ENCODE peak calls at places on chromosome 6, in nine cellular contexts. One of them, this sample, is unnamed.

GRCh38 chr6:35311390-35312075 is 13.9 kb downstream of the DEF6 start:
- DNase-seq in HCT116: no peak
- DNase-seq in NB4: peak
- DNase-seq in adrenal gland: no peak
- DNase-seq in A549: no peak
- DNase-seq in Peyer's patch: peak
- DNase-seq in tibial nerve: no peak
- DNase-seq in uterus: no peak
- DNase-seq in ovary: no peak
- DNase-seq in this sample: no peak

GRCh38 chr6:21000391-21000801 is 466.1 kb downstream of the CDKAL1 start:
- DNase-seq in tibial nerve: no peak
- DNase-seq in uterus: no peak
- DNase-seq in Peyer's patch: no peak
- DNase-seq in NB4: no peak
- DNase-seq in HCT116: peak
- DNase-seq in adrenal gland: no peak
- DNase-seq in A549: no peak
- DNase-seq in ovary: no peak
- DNase-seq in this sample: no peak

GRCh38 chr6:74044417-74045096 is 348.6 kb downstream of the CD109 start:
- DNase-seq in HCT116: no peak
- DNase-seq in A549: peak
- DNase-seq in tibial nerve: no peak
- DNase-seq in uterus: no peak
- DNase-seq in NB4: no peak
- DNase-seq in Peyer's patch: no peak
- DNase-seq in adrenal gland: no peak
- DNase-seq in ovary: no peak
- DNase-seq in this sample: no peak

GRCh38 chr6:26383624-26384417 is 913 bp downstream of the BTN2A2 start:
- DNase-seq in uterus: no peak
- DNase-seq in adrenal gland: peak
- DNase-seq in A549: peak
- DNase-seq in Peyer's patch: peak
- DNase-seq in HCT116: no peak
- DNase-seq in ovary: peak
- DNase-seq in NB4: peak
- DNase-seq in tibial nerve: no peak
- DNase-seq in this sample: no peak

GRCh38 chr6:141562801-141563763 is 569.6 kb upstream of the GJE1 start:
- DNase-seq in adrenal gland: peak
- DNase-seq in uterus: peak
- DNase-seq in HCT116: peak
- DNase-seq in tibial nerve: peak
- DNase-seq in NB4: peak
- DNase-seq in ovary: peak
- DNase-seq in Peyer's patch: peak
- DNase-seq in A549: peak
- DNase-seq in this sample: peak

GRCh38 chr6:40512340-40512739 is 74.8 kb downstream of the LRFN2 start:
- DNase-seq in HCT116: no peak
- DNase-seq in A549: no peak
- DNase-seq in tibial nerve: no peak
- DNase-seq in uterus: no peak
- DNase-seq in ovary: no peak
- DNase-seq in adrenal gland: no peak
- DNase-seq in Peyer's patch: no peak
- DNase-seq in NB4: no peak
- DNase-seq in this sample: no peak

GRCh38 chr6:74133073-74133472 is 437.1 kb downstream of the CD109 start:
- DNase-seq in ovary: no peak
- DNase-seq in tibial nerve: no peak
- DNase-seq in Peyer's patch: no peak
- DNase-seq in adrenal gland: no peak
- DNase-seq in HCT116: no peak
- DNase-seq in uterus: no peak
- DNase-seq in A549: no peak
- DNase-seq in NB4: no peak
- DNase-seq in this sample: no peak

GRCh38 chr6:133407320-133408100 is 166.4 kb downstream of the EYA4 start:
- DNase-seq in HCT116: no peak
- DNase-seq in tibial nerve: no peak
- DNase-seq in Peyer's patch: no peak
- DNase-seq in ovary: no peak
- DNase-seq in NB4: no peak
- DNase-seq in adrenal gland: no peak
- DNase-seq in uterus: no peak
- DNase-seq in A549: no peak
- DNase-seq in this sample: no peak

GRCh38 chr6:16286151-16286522 is 47.8 kb downstream of the GMPR start:
- DNase-seq in Peyer's patch: no peak
- DNase-seq in HCT116: peak
- DNase-seq in adrenal gland: peak
- DNase-seq in A549: peak
- DNase-seq in ovary: no peak
- DNase-seq in uterus: peak
- DNase-seq in tibial nerve: no peak
- DNase-seq in NB4: peak
- DNase-seq in this sample: peak

GRCh38 chr6:105667061-105667460 is 264.2 kb upstream of the PREP start:
- DNase-seq in A549: no peak
- DNase-seq in tibial nerve: no peak
- DNase-seq in ovary: no peak
- DNase-seq in Peyer's patch: no peak
- DNase-seq in NB4: no peak
- DNase-seq in HCT116: no peak
- DNase-seq in adrenal gland: no peak
- DNase-seq in uterus: no peak
- DNase-seq in this sample: no peak

GRCh38 chr6:144343736-144344428 is 58.7 kb downstream of the UTRN start:
- DNase-seq in adrenal gland: no peak
- DNase-seq in uterus: no peak
- DNase-seq in NB4: peak
- DNase-seq in HCT116: no peak
- DNase-seq in ovary: no peak
- DNase-seq in A549: peak
- DNase-seq in Peyer's patch: peak
- DNase-seq in tibial nerve: no peak
- DNase-seq in this sample: no peak

GRCh38 chr6:87899499-87900147 is 148.0 kb upstream of the SPACA1 start:
- DNase-seq in ovary: no peak
- DNase-seq in Peyer's patch: no peak
- DNase-seq in NB4: no peak
- DNase-seq in tibial nerve: no peak
- DNase-seq in HCT116: no peak
- DNase-seq in adrenal gland: no peak
- DNase-seq in uterus: no peak
- DNase-seq in A549: no peak
- DNase-seq in this sample: no peak

GRCh38 chr6:71721642-71722041 is 164.7 kb upstream of the RIMS1 start:
- DNase-seq in uterus: no peak
- DNase-seq in HCT116: no peak
- DNase-seq in ovary: no peak
- DNase-seq in A549: no peak
- DNase-seq in tibial nerve: no peak
- DNase-seq in NB4: no peak
- DNase-seq in adrenal gland: no peak
- DNase-seq in Peyer's patch: no peak
- DNase-seq in this sample: no peak

GRCh38 chr6:61562098-61562497 is 723.9 kb downstream of the KHDRBS2 start:
- DNase-seq in Peyer's patch: no peak
- DNase-seq in adrenal gland: no peak
- DNase-seq in uterus: no peak
- DNase-seq in tibial nerve: no peak
- DNase-seq in HCT116: no peak
- DNase-seq in NB4: no peak
- DNase-seq in ovary: no peak
- DNase-seq in A549: no peak
- DNase-seq in this sample: no peak

GRCh38 chr6:22112490-22112889 is 184.3 kb downstream of the PRL start:
- DNase-seq in Peyer's patch: no peak
- DNase-seq in A549: peak
- DNase-seq in NB4: peak
- DNase-seq in tibial nerve: no peak
- DNase-seq in ovary: no peak
- DNase-seq in uterus: no peak
- DNase-seq in HCT116: no peak
- DNase-seq in adrenal gland: peak
- DNase-seq in this sample: no peak

GRCh38 chr6:76439811-76440210 is 367.3 kb upstream of the IMPG1 start:
- DNase-seq in adrenal gland: no peak
- DNase-seq in A549: no peak
- DNase-seq in NB4: no peak
- DNase-seq in tibial nerve: no peak
- DNase-seq in ovary: no peak
- DNase-seq in uterus: no peak
- DNase-seq in HCT116: no peak
- DNase-seq in Peyer's patch: no peak
- DNase-seq in this sample: no peak

GRCh38 chr6:37547564-37548061 is 47.9 kb upstream of the CCDC167 start:
- DNase-seq in A549: no peak
- DNase-seq in uterus: no peak
- DNase-seq in Peyer's patch: peak
- DNase-seq in NB4: no peak
- DNase-seq in HCT116: no peak
- DNase-seq in tibial nerve: no peak
- DNase-seq in adrenal gland: peak
- DNase-seq in ovary: no peak
- DNase-seq in this sample: no peak

GRCh38 chr6:169371344-169372144 is 117.9 kb upstream of the THBS2 start:
- DNase-seq in adrenal gland: no peak
- DNase-seq in tibial nerve: no peak
- DNase-seq in A549: peak
- DNase-seq in Peyer's patch: no peak
- DNase-seq in HCT116: peak
- DNase-seq in ovary: no peak
- DNase-seq in uterus: no peak
- DNase-seq in NB4: no peak
- DNase-seq in this sample: peak
- TF ChIP-seq POLR2A in adrenal gland: no peak
- TF ChIP-seq POLR2A in tibial nerve: no peak
- TF ChIP-seq POLR2A in A549: no peak
- TF ChIP-seq POLR2A in Peyer's patch: no peak
- TF ChIP-seq POLR2A in HCT116: no peak
- TF ChIP-seq POLR2A in ovary: no peak
- TF ChIP-seq POLR2A in uterus: no peak
- TF ChIP-seq POLR2A in NB4: no peak
- TF ChIP-seq POLR2A in this sample: no peak

GRCh38 chr6:69942485-69942884 is 76.1 kb downstream of the COL19A1 start:
- DNase-seq in Peyer's patch: no peak
- DNase-seq in adrenal gland: no peak
- DNase-seq in A549: no peak
- DNase-seq in tibial nerve: no peak
- DNase-seq in ovary: no peak
- DNase-seq in NB4: no peak
- DNase-seq in HCT116: no peak
- DNase-seq in uterus: no peak
- DNase-seq in this sample: no peak

GRCh38 chr6:69933239-69933638 is 66.9 kb downstream of the COL19A1 start:
- DNase-seq in HCT116: no peak
- DNase-seq in tibial nerve: no peak
- DNase-seq in ovary: no peak
- DNase-seq in NB4: no peak
- DNase-seq in Peyer's patch: no peak
- DNase-seq in uterus: no peak
- DNase-seq in adrenal gland: no peak
- DNase-seq in A549: no peak
- DNase-seq in this sample: no peak

GRCh38 chr6:69937402-69938131 is 71.2 kb downstream of the COL19A1 start:
- DNase-seq in Peyer's patch: no peak
- DNase-seq in A549: no peak
- DNase-seq in uterus: no peak
- DNase-seq in adrenal gland: no peak
- DNase-seq in ovary: no peak
- DNase-seq in NB4: no peak
- DNase-seq in tibial nerve: no peak
- DNase-seq in HCT116: no peak
- DNase-seq in this sample: no peak

GRCh38 chr6:69935079-69935478 is 68.7 kb downstream of the COL19A1 start:
- DNase-seq in adrenal gland: no peak
- DNase-seq in ovary: no peak
- DNase-seq in HCT116: no peak
- DNase-seq in uterus: no peak
- DNase-seq in NB4: no peak
- DNase-seq in A549: no peak
- DNase-seq in tibial nerve: no peak
- DNase-seq in Peyer's patch: no peak
- DNase-seq in this sample: no peak

DNA sequence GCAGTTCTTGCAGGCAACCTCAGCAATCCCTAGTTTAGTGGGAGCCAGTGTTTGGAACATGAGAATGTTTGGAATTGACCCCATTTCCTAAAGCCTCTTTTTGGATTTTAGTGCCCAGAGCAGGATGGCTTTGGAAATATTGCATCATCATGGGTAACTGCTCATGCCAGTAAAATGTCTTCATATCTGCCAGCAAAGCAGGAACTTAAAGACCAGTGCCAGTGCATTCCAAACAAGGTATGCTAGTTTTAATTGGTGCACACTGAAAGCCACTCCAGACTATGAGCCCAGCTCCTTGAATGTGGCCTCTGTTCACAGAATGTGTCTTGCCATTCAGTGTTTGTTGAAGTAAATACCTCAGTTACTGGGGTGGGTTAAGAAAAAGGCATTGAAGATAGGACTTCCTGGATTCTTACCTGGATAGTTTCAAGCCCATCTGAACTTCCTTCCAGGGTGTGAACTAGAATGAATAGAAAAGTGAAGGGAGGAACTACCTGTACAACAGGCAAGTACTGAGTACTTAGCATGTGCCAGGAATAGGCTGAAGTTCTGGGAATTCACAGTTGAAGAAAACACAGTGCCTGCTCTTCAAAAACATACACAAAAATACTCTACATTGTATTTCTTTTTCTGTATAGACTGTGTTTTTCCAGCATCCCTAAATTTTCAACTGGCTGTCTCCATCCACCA is 70.5 kb downstream of the COL19A1 start:
- DNase-seq in adrenal gland: no peak
- DNase-seq in tibial nerve: no peak
- DNase-seq in HCT116: no peak
- DNase-seq in Peyer's patch: no peak
- DNase-seq in NB4: no peak
- DNase-seq in uterus: no peak
- DNase-seq in A549: no peak
- DNase-seq in ovary: no peak
- DNase-seq in this sample: no peak
- TF ChIP-seq POLR2A in adrenal gland: no peak
- TF ChIP-seq POLR2A in tibial nerve: no peak
- TF ChIP-seq POLR2A in HCT116: no peak
- TF ChIP-seq POLR2A in Peyer's patch: no peak
- TF ChIP-seq POLR2A in NB4: no peak
- TF ChIP-seq POLR2A in uterus: no peak
- TF ChIP-seq POLR2A in A549: no peak
- TF ChIP-seq POLR2A in ovary: no peak
- TF ChIP-seq POLR2A in this sample: no peak

GRCh38 chr6:170306324-170307079 is at the start of gene FAM120B:
- DNase-seq in NB4: peak
- DNase-seq in Peyer's patch: peak
- DNase-seq in HCT116: peak
- DNase-seq in tibial nerve: peak
- DNase-seq in A549: peak
- DNase-seq in uterus: peak
- DNase-seq in adrenal gland: peak
- DNase-seq in ovary: peak
- DNase-seq in this sample: peak
- TF ChIP-seq POLR2A in NB4: peak
- TF ChIP-seq POLR2A in Peyer's patch: peak
- TF ChIP-seq POLR2A in HCT116: peak
- TF ChIP-seq POLR2A in tibial nerve: peak
- TF ChIP-seq POLR2A in A549: peak
- TF ChIP-seq POLR2A in uterus: peak
- TF ChIP-seq POLR2A in adrenal gland: peak
- TF ChIP-seq POLR2A in ovary: peak
- TF ChIP-seq POLR2A in this sample: peak

GRCh38 chr6:33410050-33410710 is 634 bp upstream of the PHF1 start:
- DNase-seq in A549: peak
- DNase-seq in ovary: peak
- DNase-seq in HCT116: peak
- DNase-seq in adrenal gland: peak
- DNase-seq in tibial nerve: peak
- DNase-seq in Peyer's patch: peak
- DNase-seq in uterus: peak
- DNase-seq in NB4: peak
- DNase-seq in this sample: peak
- TF ChIP-seq POLR2A in A549: peak
- TF ChIP-seq POLR2A in ovary: peak
- TF ChIP-seq POLR2A in HCT116: no peak
- TF ChIP-seq POLR2A in adrenal gland: peak
- TF ChIP-seq POLR2A in tibial nerve: peak
- TF ChIP-seq POLR2A in Peyer's patch: peak
- TF ChIP-seq POLR2A in uterus: peak
- TF ChIP-seq POLR2A in NB4: peak
- TF ChIP-seq POLR2A in this sample: peak

This sample was measured in erythroblast.